ENCODE peak calls at places on chromosomes 7 and 10, in seven cellular contexts. N is psoas muscle, R is heart left ventricle, L is spleen, H is upper lobe of right lung, E is IMR-90, S is dorsolateral prefrontal cortex. I is an unnamed sample.

GRCh38 chr10:50152792-50153272 is 85.1 kb downstream of the WASHC2A start:
- DNase-seq in N (peak), R (no peak), L (no peak), H (peak), E (no peak), S (no peak), I (no peak)

GRCh38 chr7:23467281-23467680 is 3.0 kb downstream of the IGF2BP3 start:
- DNase-seq in N (no peak), R (no peak), L (no peak), H (no peak), E (no peak), S (no peak), I (no peak)

GRCh38 chr7:75938921-75939320 is 24.0 kb downstream of the POR start:
- DNase-seq in N (no peak), R (no peak), L (no peak), H (no peak), E (no peak), S (no peak), I (no peak)

GRCh38 chr10:88457680-88458079 is 125.4 kb downstream of the RNLS start:
- DNase-seq in N (peak), R (no peak), L (no peak), H (no peak), E (no peak), S (no peak), I (no peak)

GRCh38 chr7:6631605-6632004 is 5.5 kb upstream of the ZNF316 start:
- DNase-seq in N (no peak), R (no peak), L (no peak), H (no peak), E (no peak), S (no peak), I (no peak)

GRCh38 chr10:75049316-75050285 is 61.9 kb upstream of the SAMD8 start:
- DNase-seq in N (no peak), R (no peak), L (no peak), H (no peak), E (no peak), S (no peak), I (no peak)

GRCh38 chr10:79112898-79113431 is 44.2 kb downstream of the ZMIZ1 start:
- DNase-seq in N (peak), R (no peak), L (peak), H (no peak), E (peak), S (no peak), I (no peak)

GRCh38 chr10:76411719-76412435 is 980.5 kb downstream of the LRMDA start:
- DNase-seq in N (peak), R (peak), L (no peak), H (no peak), E (no peak), S (peak), I (no peak)

DNA sequence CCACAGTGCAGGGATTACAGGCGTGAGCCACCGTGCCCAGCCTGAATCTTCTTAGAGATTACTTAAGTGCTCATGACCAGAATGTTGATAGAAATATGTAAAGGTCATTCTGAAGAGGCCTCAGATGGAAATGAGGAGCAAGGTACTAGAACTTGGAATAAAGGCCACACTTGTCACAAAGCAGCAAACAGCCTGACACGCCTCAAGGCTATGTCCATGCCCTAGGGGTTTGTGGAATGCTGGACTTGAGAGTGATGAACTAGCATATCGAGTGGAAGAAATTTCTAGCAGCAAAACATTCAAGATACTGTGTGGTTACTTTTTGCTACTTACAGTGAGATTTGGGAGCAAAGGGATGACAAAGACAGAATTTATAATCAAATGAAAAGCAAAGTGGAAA is 39.0 kb downstream of the ZNF438 start:
- DNase-seq in N (no peak), R (no peak), L (no peak), H (no peak), E (no peak), S (no peak), I (no peak)
- H3K27ac ChIP-seq in N (no peak), R (peak), L (no peak), H (no peak), E (no peak), S (no peak), I (no peak)

GRCh38 chr10:124293641-124294449 is 124.9 kb downstream of the OAT start:
- DNase-seq in N (no peak), R (no peak), L (no peak), H (peak), E (no peak), S (no peak), I (no peak)

GRCh38 chr10:124298891-124299290 is 119.8 kb downstream of the OAT start:
- DNase-seq in N (peak), R (no peak), L (no peak), H (peak), E (no peak), S (no peak), I (no peak)

GRCh38 chr10:124294811-124295770 is 123.6 kb downstream of the OAT start:
- DNase-seq in N (no peak), R (no peak), L (no peak), H (peak), E (no peak), S (no peak), I (no peak)

GRCh38 chr10:124296813-124297788 is 121.6 kb downstream of the OAT start:
- DNase-seq in N (no peak), R (no peak), L (no peak), H (peak), E (no peak), S (no peak), I (no peak)

GRCh38 chr10:124296121-124296812 is 122.5 kb downstream of the OAT start:
- DNase-seq in N (no peak), R (no peak), L (no peak), H (no peak), E (no peak), S (no peak), I (no peak)
- TF ChIP-seq CTCF in N (no peak), R (no peak), L (no peak), H (no peak), E (no peak), S (no peak), I (no peak)

DNA sequence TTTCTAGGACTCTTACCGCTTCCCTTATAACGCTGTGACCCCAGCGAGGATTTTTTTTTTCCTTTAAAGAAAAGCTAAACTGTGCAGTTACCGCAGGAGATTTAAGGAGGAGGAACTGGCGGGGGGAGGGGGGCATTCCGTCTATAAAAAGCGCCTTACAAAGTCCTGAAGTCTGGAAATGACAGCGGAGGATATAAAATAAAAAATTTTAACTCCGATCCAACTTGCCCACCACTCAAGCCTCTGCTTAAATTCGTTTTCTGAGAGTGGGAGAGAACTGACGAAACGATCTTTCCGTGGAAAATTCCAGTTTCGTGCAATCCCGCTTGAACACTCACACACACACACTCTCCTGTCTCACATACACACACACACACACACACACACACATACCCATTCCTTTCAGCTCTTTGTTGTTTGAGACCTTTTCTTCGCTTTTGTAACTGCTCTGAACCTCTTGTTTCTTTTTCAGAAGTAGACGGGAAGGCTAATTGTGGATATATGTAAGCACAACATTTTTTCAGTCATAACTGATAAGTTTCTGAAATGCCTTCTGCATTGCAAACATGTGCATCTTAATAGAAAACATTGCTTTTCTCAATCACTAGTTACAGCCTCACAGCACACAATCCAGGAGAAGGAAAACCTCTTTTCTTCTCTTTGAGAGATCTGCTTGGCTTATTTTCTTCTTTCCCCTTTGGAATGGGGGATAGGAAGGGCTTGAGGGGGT is 748 bp downstream of the HPSE2 start:
- DNase-seq in N (no peak), R (no peak), L (no peak), H (no peak), E (peak), S (no peak), I (no peak)
- H3K27ac ChIP-seq in N (no peak), R (no peak), L (no peak), H (no peak), E (no peak), S (no peak), I (no peak)

GRCh38 chr7:2191026-2191425 is 41.7 kb downstream of the MAD1L1 start:
- DNase-seq in N (no peak), R (no peak), L (no peak), H (no peak), E (no peak), S (no peak), I (no peak)
- TF ChIP-seq CTCF in N (no peak), R (no peak), L (no peak), H (no peak), E (no peak), S (no peak), I (no peak)